ENCODE peak calls at places on chromosomes 6 and 20, in seven cellular contexts. I is stomach, V is GM23338, N is sigmoid colon, R is endothelial cell of umbilical vein, U is HepG2, S is transverse colon. P is an unnamed sample.

GRCh38 chr6:70241031-70241430 is 61.9 kb downstream of the COL9A1 start:
- DNase-seq in V (no peak), R (no peak), S (peak; percentile 16), I (no peak), N (no peak), U (no peak), P (no peak)

GRCh38 chr6:132972971-132973370 is 158.6 kb downstream of the RPS12 start:
- DNase-seq in I (no peak), N (no peak), S (no peak), R (no peak), U (no peak), V (no peak), P (no peak)

GRCh38 chr6:14849224-14849623 is 396.6 kb upstream of the JARID2 start:
- DNase-seq in S (no peak), N (no peak), U (no peak), V (no peak), I (no peak), R (no peak), P (no peak)

GRCh38 chr20:3010985-3011723 is 32.3 kb upstream of the GNRH2 start:
- DNase-seq in V (no peak), I (no peak), S (no peak), N (no peak), R (no peak), U (no peak), P (no peak)

GRCh38 chr20:41981746-41982145 is 363.6 kb upstream of the CHD6 start:
- DNase-seq in U (no peak), S (no peak), I (no peak), N (no peak), V (no peak), R (no peak), P (no peak)

GRCh38 chr6:25215881-25216280 is 63.3 kb upstream of the CARMIL1 start:
- DNase-seq in N (no peak), S (no peak), R (no peak), V (no peak), U (no peak), I (no peak), P (no peak)

GRCh38 chr6:23983691-23984090 is 142.3 kb upstream of the NRSN1 start:
- DNase-seq in N (no peak), I (no peak), U (no peak), S (no peak), R (no peak), V (no peak), P (no peak)

GRCh38 chr6:32668226-32668747 is 1.8 kb upstream of the HLA-DQB1 start:
- DNase-seq in R (no peak), I (peak; percentile 50), N (no peak), V (peak; percentile 74), U (peak; percentile 31), S (peak; percentile 26), P (no peak)

GRCh38 chr6:1724616-1725015 is 114.9 kb downstream of the FOXC1 start:
- DNase-seq in S (peak; percentile 91), I (peak; percentile 80), N (no peak), V (peak; percentile 27), U (no peak), R (peak; percentile 64), P (no peak)

GRCh38 chr6:137016366-137016765 is 28.4 kb downstream of the IL20RA start:
- DNase-seq in S (no peak), I (no peak), R (no peak), U (no peak), N (no peak), V (no peak), P (no peak)

GRCh38 chr20:17835240-17835940 is 133.2 kb downstream of the SNX5 start:
- DNase-seq in R (peak; percentile 58), I (no peak), V (no peak), S (peak; percentile 41), U (no peak), N (peak; percentile 88), P (peak; percentile 51)

GRCh38 chr6:133701633-133702331 is 187.1 kb upstream of the TCF21 start:
- DNase-seq in S (no peak), U (no peak), N (no peak), V (no peak), I (no peak), R (no peak), P (no peak)

GRCh38 chr6:15365273-15365687 is 119.4 kb downstream of the JARID2 start:
- DNase-seq in U (no peak), R (peak; percentile 61), I (peak; percentile 82), N (peak; percentile 90), V (peak; percentile 51), S (peak; percentile 83), P (no peak)

GRCh38 chr20:48623176-48623905 is 204.5 kb downstream of the PREX1 start:
- DNase-seq in N (no peak), R (no peak), V (no peak), S (no peak), I (no peak), U (no peak), P (no peak)

GRCh38 chr20:25042531-25043498 is 15.1 kb downstream of the ACSS1 start:
- DNase-seq in U (no peak), V (no peak), N (peak; percentile 85), R (no peak), I (peak; percentile 59), S (peak; percentile 45), P (no peak)

GRCh38 chr20:40835321-40835720 is 146.3 kb upstream of the MAFB start:
- DNase-seq in N (no peak), R (no peak), V (no peak), U (no peak), S (no peak), I (no peak), P (no peak)

GRCh38 chr6:88339816-88340215 is 173.7 kb upstream of the CNR1 start:
- DNase-seq in V (no peak), R (no peak), I (no peak), S (no peak), N (no peak), U (no peak), P (no peak)

GRCh38 chr20:17515053-17515452 is 16.1 kb downstream of the BFSP1 start:
- DNase-seq in U (peak; percentile 44), N (no peak), S (no peak), I (no peak), R (no peak), V (no peak), P (no peak)

GRCh38 chr20:48416002-48416401 is 411.8 kb downstream of the PREX1 start:
- DNase-seq in V (no peak), N (no peak), S (no peak), I (no peak), R (no peak), U (no peak), P (no peak)

GRCh38 chr20:17848249-17848648 is 120.3 kb downstream of the SNX5 start:
- DNase-seq in U (no peak), N (no peak), V (no peak), S (no peak), I (no peak), R (no peak), P (no peak)

DNA sequence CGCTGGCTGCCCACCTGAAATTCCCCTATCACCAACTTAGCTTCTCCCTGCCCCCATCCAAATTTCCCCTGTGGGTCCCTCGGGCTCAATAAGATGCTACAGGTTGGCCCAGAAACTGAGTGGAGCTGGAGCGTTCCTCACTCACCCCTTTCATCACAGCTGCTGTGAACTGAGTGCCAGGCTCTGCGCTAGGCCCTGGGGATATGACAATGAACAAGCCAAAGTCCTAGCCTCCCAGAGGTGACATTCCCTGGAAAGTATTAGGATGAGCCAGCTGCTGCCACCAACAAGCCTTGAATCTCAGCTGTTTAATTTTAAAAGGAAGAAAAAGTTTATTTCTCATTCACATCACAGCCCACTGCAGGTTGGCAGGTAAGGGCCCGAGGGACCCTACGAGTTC is 86.6 kb upstream of the EYA2 start:
- DNase-seq in S (no peak), V (no peak), I (no peak), N (no peak), R (no peak), U (no peak), P (no peak)
- TF ChIP-seq POLR2AphosphoS5 in S (no peak), V (no peak), I (no peak), N (no peak), R (no peak), U (no peak), P (no peak)

DNA sequence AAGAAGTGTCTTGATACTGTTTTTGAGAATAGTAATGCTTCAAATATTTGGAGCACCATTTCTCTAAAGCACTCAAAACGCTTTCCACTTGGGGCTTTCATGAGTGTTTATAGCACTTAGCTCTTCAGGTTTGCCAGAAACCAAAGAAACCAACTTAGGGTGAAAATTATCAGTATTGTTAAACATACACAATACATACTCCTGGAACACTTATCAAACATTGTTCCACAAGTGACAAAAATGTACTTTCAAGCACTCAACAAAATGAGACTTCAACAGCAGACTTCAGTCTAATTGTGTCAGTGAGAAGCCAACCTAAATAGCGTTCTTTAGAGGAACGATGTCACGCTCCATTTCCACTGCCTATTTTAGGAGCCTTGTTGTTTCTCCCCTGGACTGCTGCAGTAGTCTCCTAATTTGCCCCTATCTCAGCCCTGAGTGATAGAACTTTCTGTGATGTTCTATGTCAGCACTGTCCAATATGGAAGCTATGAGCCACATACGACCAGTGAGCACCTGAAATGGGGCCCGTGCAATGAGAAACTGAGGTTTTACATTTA is 461.3 kb downstream of the KIF16B start:
- DNase-seq in U (no peak), I (no peak), V (no peak), N (no peak), S (no peak), R (no peak), P (no peak)
- TF ChIP-seq CTCF in U (no peak), I (no peak), V (no peak), N (no peak), S (no peak), R (no peak), P (no peak)

DNA sequence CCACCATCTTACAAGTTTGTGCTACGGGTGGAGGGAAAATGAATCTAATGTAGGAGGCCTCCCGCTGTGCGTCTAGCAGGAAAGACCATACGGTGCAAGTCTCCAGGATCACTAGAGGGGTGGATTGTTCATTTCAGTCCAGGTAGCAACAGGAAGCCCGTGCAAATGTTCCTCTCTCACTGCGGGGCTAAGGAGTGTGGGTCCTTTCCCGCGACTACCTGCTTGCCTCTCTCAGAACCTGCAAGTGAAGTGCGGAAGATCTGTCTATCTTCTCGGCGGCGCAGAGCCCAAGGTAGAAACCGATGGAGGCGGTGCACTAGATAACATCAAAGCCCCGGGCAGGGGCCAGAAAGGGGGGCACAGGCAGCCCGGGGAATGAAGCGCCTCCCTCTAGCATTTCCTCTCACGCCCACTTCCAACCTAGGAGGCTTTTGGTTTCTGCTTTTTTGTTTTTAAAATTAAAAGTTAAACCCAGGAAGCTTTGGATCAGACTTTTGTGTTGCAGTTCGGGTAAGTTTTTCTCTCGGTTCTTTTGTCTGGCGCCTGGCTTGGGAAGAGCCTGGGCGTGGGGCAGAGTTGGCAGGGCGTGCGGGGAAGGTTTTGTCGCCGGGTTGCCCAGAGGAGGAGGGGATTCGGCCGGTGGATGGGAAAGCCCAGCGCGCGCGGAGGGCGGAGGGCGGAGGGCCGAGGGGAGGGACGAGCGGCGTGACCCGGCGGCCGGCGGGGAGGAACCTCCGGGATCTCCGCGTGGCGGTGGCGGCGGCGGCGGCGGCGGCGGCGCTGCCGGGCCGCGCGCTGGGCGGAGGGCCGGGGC is 3.5 kb upstream of the HIVEP1 start:
- DNase-seq in V (peak; percentile 89), I (peak; percentile 70), U (peak; percentile 83), S (peak; percentile 89), R (peak; percentile 69), N (peak; percentile 88), P (no peak)
- TF ChIP-seq POLR2AphosphoS5 in V (peak; percentile 66), I (no peak), U (peak; percentile 90), S (peak; percentile 66), R (no peak), N (peak; percentile 50), P (no peak)

DNA sequence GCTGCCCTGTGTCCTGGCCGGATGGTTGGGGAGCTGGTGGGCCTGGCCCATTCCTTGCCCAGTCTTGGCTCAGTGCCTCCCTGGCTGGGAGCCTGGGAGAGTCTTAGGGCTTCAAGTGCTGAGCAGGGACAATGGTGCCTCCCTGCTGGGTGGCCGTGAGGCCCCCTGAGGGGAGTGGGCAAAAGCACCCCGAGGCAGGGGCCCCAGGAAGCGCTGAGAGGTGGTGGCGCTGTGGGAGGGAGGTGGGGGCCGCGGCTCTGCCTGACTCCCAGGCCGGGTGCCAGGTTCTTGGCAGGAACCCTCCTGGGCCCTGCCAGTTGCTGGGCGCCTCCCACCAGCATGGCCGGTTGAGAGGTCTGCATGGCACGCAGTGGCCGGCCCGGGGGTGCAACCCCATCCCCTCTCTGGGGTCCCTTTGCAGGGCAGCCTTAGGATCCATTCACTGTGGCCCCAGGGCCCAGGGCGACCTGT is 9.3 kb upstream of the RPS21 start:
- DNase-seq in I (peak; percentile 62), N (peak; percentile 88), V (no peak), S (no peak), R (no peak), U (no peak), P (no peak)
- TF ChIP-seq CTCF in I (no peak), N (no peak), V (no peak), S (no peak), R (no peak), U (no peak), P (no peak)

P was measured in Panc1.